ENCODE peak calls at places on chromosome 10, in six cellular contexts. V is CD8-positive, alpha-beta T cell; W is aorta; I is esophagus muscularis mucosa; P is ovary; N is H7. M is an unnamed sample.
A peak's percentile ranks its signal among the peaks of the same experiment; 100 is the strongest.

GRCh38 chr10:55500931-55501559 is 700.0 kb upstream of the PCDH15 start:
- DNase-seq in N (peak; percentile 2), P (no peak), V (no peak), W (no peak), I (no peak), M (peak; percentile 82)

GRCh38 chr10:121503587-121504051 is 94.6 kb downstream of the FGFR2 start:
- DNase-seq in V (no peak), P (no peak), I (no peak), W (no peak), N (no peak), M (no peak)

GRCh38 chr10:31034041-31034918 is 2.6 kb upstream of the ZNF438 start:
- DNase-seq in I (no peak), W (no peak), N (no peak), P (no peak), V (no peak), M (no peak)

GRCh38 chr10:3235996-3236510 is 63.5 kb upstream of the PITRM1 start:
- DNase-seq in N (no peak), P (no peak), V (no peak), I (no peak), W (peak; percentile 63), M (no peak)

GRCh38 chr10:50388181-50388580 is 136.9 kb upstream of the ASAH2 start:
- DNase-seq in N (no peak), W (no peak), I (no peak), V (no peak), P (no peak), M (no peak)

GRCh38 chr10:103757531-103758293 is 97.7 kb downstream of the SH3PXD2A start:
- DNase-seq in W (no peak), I (no peak), P (no peak), V (no peak), N (peak; percentile 67), M (peak; percentile 79)

GRCh38 chr10:60570941-60571340 is 181.3 kb upstream of the ANK3 start:
- DNase-seq in N (no peak), P (no peak), W (no peak), V (no peak), I (no peak), M (no peak)

GRCh38 chr10:91104185-91105041 is 116.0 kb upstream of the PCGF5 start:
- DNase-seq in N (no peak), I (no peak), V (no peak), W (no peak), P (no peak), M (no peak)

GRCh38 chr10:101282937-101283336 is 53.7 kb upstream of the LBX1 start:
- DNase-seq in P (no peak), N (peak; percentile 33), I (no peak), W (no peak), V (no peak), M (peak; percentile 83)

GRCh38 chr10:101283762-101284161 is 54.5 kb upstream of the LBX1 start:
- DNase-seq in P (no peak), I (no peak), N (no peak), W (no peak), V (no peak), M (no peak)

GRCh38 chr10:101285093-101285463 is 55.8 kb upstream of the LBX1 start:
- DNase-seq in N (peak; percentile 41), V (no peak), W (no peak), I (no peak), P (no peak), M (no peak)

GRCh38 chr10:101285519-101286070 is 56.3 kb upstream of the LBX1 start:
- DNase-seq in N (peak; percentile 96), P (no peak), V (no peak), I (no peak), W (no peak), M (peak; percentile 88)

GRCh38 chr10:101284171-101285092 is 55.2 kb upstream of the LBX1 start:
- DNase-seq in I (no peak), P (no peak), W (no peak), V (no peak), N (peak; percentile 78), M (no peak)
- H3K27me3 ChIP-seq in I (peaks cover 85% of the 10 kb centered on the region), P (no peaks in the 10 kb centered on the region), W (no peaks in the 10 kb centered on the region), V (peaks cover 25% of the 10 kb centered on the region), N (peaks cover 59% of the 10 kb centered on the region), M (peaks cover 26% of the 10 kb centered on the region)

GRCh38 chr10:79947083-79947415 is 1.9 kb downstream of the SFTPD start:
- DNase-seq in W (peak; percentile 30), V (no peak), N (no peak), I (peak; percentile 80), P (no peak), M (no peak)
- H3K27me3 ChIP-seq in W (no peaks in the 10 kb centered on the region), V (no peaks in the 10 kb centered on the region), N (peaks cover 3% of the 10 kb centered on the region), I (peaks cover 3% of the 10 kb centered on the region), P (no peaks in the 10 kb centered on the region), M (no peaks in the 10 kb centered on the region)

DNA sequence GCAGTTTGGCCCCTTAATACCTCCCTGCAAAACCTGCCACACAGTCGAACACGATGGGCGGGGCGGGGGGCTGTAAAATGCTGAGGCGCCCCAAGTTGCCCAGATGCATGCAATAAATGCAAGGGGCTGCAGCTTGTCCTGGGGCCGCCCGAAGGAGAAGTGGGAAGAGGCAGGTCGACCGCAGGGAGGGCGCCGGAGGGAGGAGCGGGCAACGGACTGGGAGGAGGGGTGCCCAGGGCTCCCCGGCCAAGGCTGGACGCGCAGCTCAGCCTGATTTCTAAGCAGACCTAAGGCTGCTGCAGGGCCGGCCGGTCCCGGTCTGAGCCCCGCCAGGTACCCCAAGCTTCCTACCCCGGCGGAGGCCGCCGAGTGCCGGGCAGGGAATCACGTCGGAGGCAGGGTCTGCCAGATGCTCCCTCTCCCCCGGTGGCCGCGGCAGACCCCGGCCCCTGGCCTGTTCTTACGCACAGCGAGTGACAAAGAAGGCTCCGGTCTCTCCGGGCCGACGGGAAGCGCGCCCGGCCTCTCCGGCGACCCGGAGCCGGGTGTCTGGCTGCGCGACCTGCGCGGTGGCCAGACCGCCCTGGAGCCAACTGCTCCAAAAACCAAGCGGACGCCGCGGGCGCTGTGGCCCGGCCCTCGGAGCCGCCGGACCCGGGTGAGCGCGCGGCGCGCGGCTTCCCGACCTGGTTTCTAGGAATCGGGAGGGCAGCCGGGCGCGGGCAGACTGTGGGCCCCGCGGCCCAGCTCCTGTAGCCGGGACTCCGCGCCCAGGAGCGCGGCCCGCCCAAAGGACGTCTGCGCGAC is 740 bp upstream of the EBF3 start:
- DNase-seq in N (peak; percentile 84), V (no peak), I (no peak), W (no peak), P (no peak), M (no peak)
- H3K27me3 ChIP-seq in N (peaks cover 95% of the 10 kb centered on the region), V (peaks cover 74% of the 10 kb centered on the region), I (peaks cover 99% of the 10 kb centered on the region), W (no peaks in the 10 kb centered on the region), P (peaks cover 9% of the 10 kb centered on the region), M (peaks cover 71% of the 10 kb centered on the region)

GRCh38 chr10:14355750-14356149 is 25.0 kb upstream of the FRMD4A start:
- DNase-seq in P (no peak), W (no peak), N (no peak), V (no peak), I (peak; percentile 79), M (no peak)
- H3K27me3 ChIP-seq in P (no peaks in the 10 kb centered on the region), W (no peaks in the 10 kb centered on the region), N (no peaks in the 10 kb centered on the region), V (no peaks in the 10 kb centered on the region), I (no peaks in the 10 kb centered on the region), M (no peaks in the 10 kb centered on the region)

GRCh38 chr10:98509745-98510144 is 63.0 kb upstream of the HPS1 start:
- DNase-seq in W (no peak), N (no peak), V (no peak), P (no peak), I (no peak), M (no peak)
- H3K27me3 ChIP-seq in W (no peaks in the 10 kb centered on the region), N (no peaks in the 10 kb centered on the region), V (no peaks in the 10 kb centered on the region), P (no peaks in the 10 kb centered on the region), I (no peaks in the 10 kb centered on the region), M (peaks cover 2% of the 10 kb centered on the region)